ENCODE peak calls at places on chromosomes 2 and 18, in eight cellular contexts. F is NCI-H2081, W is right cardiac atrium, C is NCI-H748 treated with DMSO at 0.1 percent for 48 hours, Q is EL, O is lower leg skin, H is NCI-H1092 treated with DMSO at 0.1 percent for 48 hours, P is Caki2. A is an unnamed sample.

GRCh38 chr2:203352604-203353255 is 24.5 kb downstream of the ABI2 start:
- DNase-seq in C (no peak), H (no peak), O (no peak), F (peak; percentile 11), W (no peak), P (no peak), Q (no peak), A (no peak)

GRCh38 chr2:70472256-70472905 is 81.2 kb downstream of the TGFA start:
- DNase-seq in F (no peak), W (no peak), P (no peak), C (no peak), Q (no peak), O (no peak), H (peak; percentile 71), A (no peak)

GRCh38 chr18:29418136-29418535 is 1241.2 kb upstream of the CDH2 start:
- DNase-seq in P (no peak), C (no peak), H (no peak), Q (peak; percentile 72), F (no peak), W (no peak), O (no peak), A (peak; percentile 49)

GRCh38 chr2:74583504-74583903 is 29.0 kb downstream of the DOK1 start:
- DNase-seq in P (no peak), F (no peak), W (no peak), H (no peak), C (no peak), Q (peak; percentile 68), O (no peak), A (peak; percentile 60)

GRCh38 chr18:13136689-13137040 is 81.9 kb upstream of the LDLRAD4 start:
- DNase-seq in H (peak; percentile 33), F (no peak), P (no peak), Q (peak; percentile 28), O (no peak), W (peak; percentile 46), C (no peak), A (peak; percentile 21)

GRCh38 chr2:35741556-35741955 is 614.0 kb upstream of the CRIM1 start:
- DNase-seq in O (no peak), W (no peak), Q (peak; percentile 1), P (no peak), F (no peak), H (no peak), C (no peak), A (no peak)

GRCh38 chr2:102100371-102101096 is 42.0 kb upstream of the IL1R1 start:
- DNase-seq in W (no peak), C (no peak), P (peak; percentile 64), F (no peak), Q (peak; percentile 37), O (no peak), H (no peak), A (peak; percentile 67)

GRCh38 chr2:150778828-150779227 is 291.4 kb upstream of the RND3 start:
- DNase-seq in H (no peak), Q (peak; percentile 10), C (no peak), P (no peak), O (no peak), F (no peak), W (no peak), A (no peak)